ENCODE peak calls at places on chromosomes 3 and 15, in seven cellular contexts. A is IMR-90, F is NB4, B is A549, U is tibial nerve, W is sigmoid colon, S is endothelial cell of umbilical vein. C is an unnamed sample.

GRCh38 chr3:27311400-27311799 is 57.8 kb downstream of the NEK10 start:
- DNase-seq in A (peak; percentile 96), B (peak; percentile 60), W (no peak), F (no peak), U (no peak), S (peak; percentile 65), C (no peak)

GRCh38 chr3:70264122-70264780 is 48.2 kb downstream of the MDFIC2 start:
- DNase-seq in B (no peak), A (peak; percentile 1), W (no peak), U (no peak), F (no peak), S (peak; percentile 56), C (no peak)

GRCh38 chr3:149879872-149880271 is 66.9 kb downstream of the RNF13 start:
- DNase-seq in W (peak; percentile 71), A (peak; percentile 68), B (peak; percentile 8), F (peak; percentile 42), U (peak; percentile 34), S (peak; percentile 77), C (peak; percentile 58)

GRCh38 chr3:105199217-105199616 is 167.5 kb upstream of the ALCAM start:
- DNase-seq in F (no peak), U (no peak), B (no peak), W (no peak), S (no peak), A (no peak), C (no peak)

GRCh38 chr15:62618432-62618831 is 424.1 kb upstream of the TPM1 start:
- DNase-seq in U (no peak), W (no peak), S (no peak), A (peak; percentile 94), F (no peak), B (no peak), C (no peak)

GRCh38 chr3:58272891-58273290 is 33.2 kb upstream of the RPP14 start:
- DNase-seq in B (no peak), F (no peak), U (no peak), A (peak; percentile 42), W (no peak), S (no peak), C (no peak)

GRCh38 chr3:179418610-179419009 is 32.7 kb downstream of the GNB4 start:
- DNase-seq in U (no peak), B (no peak), F (no peak), W (no peak), S (no peak), A (no peak), C (no peak)

GRCh38 chr15:67120839-67121540 is 55.6 kb downstream of the SMAD3 start:
- DNase-seq in F (peak; percentile 75), A (peak; percentile 97), S (peak; percentile 98), U (peak; percentile 82), B (peak; percentile 87), W (peak; percentile 96), C (peak; percentile 31)

GRCh38 chr3:41202834-41203345 is 3.6 kb downstream of the CTNNB1 start:
- DNase-seq in S (peak; percentile 71), W (no peak), B (no peak), A (peak; percentile 61), U (no peak), F (peak; percentile 40), C (peak; percentile 36)

GRCh38 chr3:42746455-42747450 is 26.3 kb downstream of the CCDC13 start:
- DNase-seq in S (no peak), B (no peak), A (peak; percentile 55), F (no peak), U (no peak), W (peak; percentile 84), C (no peak)

GRCh38 chr3:49839193-49839809 is 17.1 kb downstream of the TRAIP start:
- DNase-seq in S (peak; percentile 82), U (peak; percentile 76), F (peak; percentile 82), W (peak; percentile 87), A (peak; percentile 74), B (peak; percentile 40), C (peak; percentile 82)

GRCh38 chr15:70266412-70267089 is 168.8 kb upstream of the TLE3 start:
- DNase-seq in W (peak; percentile 91), U (peak; percentile 63), A (no peak), B (no peak), F (peak; percentile 96), S (no peak), C (peak; percentile 19)

GRCh38 chr3:153028336-153028735 is 133.7 kb upstream of the RAP2B start:
- DNase-seq in W (no peak), F (peak; percentile 29), S (peak; percentile 52), B (no peak), A (peak; percentile 48), U (no peak), C (peak; percentile 63)

GRCh38 chr15:61762682-61763081 is 297.6 kb downstream of the VPS13C start:
- DNase-seq in U (no peak), W (no peak), A (no peak), F (peak; percentile 9), S (no peak), B (no peak), C (no peak)

GRCh38 chr3:197522183-197522715 is 33.5 kb downstream of the BDH1 start:
- DNase-seq in F (no peak), W (no peak), A (no peak), B (no peak), S (peak; percentile 81), U (no peak), C (no peak)

GRCh38 chr3:197518794-197519451 is 36.8 kb downstream of the BDH1 start:
- DNase-seq in U (no peak), S (no peak), W (no peak), F (peak; percentile 18), A (no peak), B (no peak), C (no peak)

GRCh38 chr3:197519801-197520211 is 36.0 kb downstream of the BDH1 start:
- DNase-seq in W (no peak), F (no peak), U (no peak), A (no peak), S (no peak), B (peak; percentile 27), C (no peak)

GRCh38 chr3:197521277-197522182 is 34.2 kb downstream of the BDH1 start:
- DNase-seq in F (no peak), W (no peak), B (no peak), A (no peak), U (no peak), S (no peak), C (no peak)

GRCh38 chr3:197520311-197521276 is 35.2 kb downstream of the BDH1 start:
- DNase-seq in W (no peak), U (no peak), B (peak; percentile 94), S (no peak), A (peak; percentile 80), F (no peak), C (no peak)
- TF ChIP-seq POLR2A in W (no peak), U (no peak), B (peak; percentile 78), S (no peak), A (no peak), F (no peak), C (no peak)

DNA sequence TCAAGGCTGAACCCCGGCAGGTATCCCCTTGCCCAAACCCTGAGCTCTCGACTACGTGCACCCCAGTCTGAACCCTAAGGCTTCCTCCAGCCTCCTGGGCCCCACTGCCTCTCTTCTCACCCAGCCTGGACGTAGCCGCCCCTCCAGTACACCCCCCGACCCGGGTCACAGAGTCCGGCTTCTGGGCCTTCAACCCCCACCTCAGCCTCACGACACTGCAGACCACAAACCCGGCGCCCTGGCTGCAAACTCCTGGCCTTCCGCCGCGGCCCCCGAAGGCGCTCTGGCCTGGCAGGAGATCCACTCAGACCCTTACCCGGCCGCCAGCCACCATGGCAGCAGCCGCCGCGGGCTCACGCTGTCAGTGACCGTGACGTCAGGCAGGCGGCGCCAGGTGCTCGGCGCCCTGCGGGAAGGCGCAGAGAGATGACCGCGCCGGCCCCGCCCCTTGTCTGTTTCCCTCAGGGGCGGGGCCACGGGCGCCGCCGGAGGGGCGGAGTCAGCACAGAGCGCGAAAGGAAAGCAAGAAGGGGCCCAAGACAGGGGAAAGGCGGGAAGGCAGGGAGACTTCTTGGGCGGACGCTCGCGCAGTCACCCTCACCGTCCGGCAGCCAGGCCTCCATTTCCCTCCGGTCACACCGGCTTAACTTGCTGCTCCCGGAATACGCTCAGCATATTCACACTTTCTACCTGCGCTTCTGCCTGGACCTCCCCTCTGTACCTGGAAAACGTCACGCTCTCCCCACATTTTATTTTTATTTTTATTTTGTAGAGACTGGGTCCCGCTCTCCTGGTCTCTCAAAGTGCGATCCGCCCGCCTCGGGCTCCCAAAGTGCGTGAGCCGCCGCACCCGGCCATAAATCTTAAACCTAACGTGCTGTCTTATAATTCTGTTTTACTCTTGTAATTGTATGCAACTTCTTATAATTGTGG is at the start of gene RMDN3:
- DNase-seq in B (peak; percentile 55), S (peak; percentile 94), W (peak; percentile 96), A (peak; percentile 87), U (peak; percentile 89), F (peak; percentile 94), C (peak; percentile 96)
- TF ChIP-seq POLR2A in B (peak; percentile 59), S (peak; percentile 81), W (no peak), A (peak; percentile 82), U (peak; percentile 3), F (peak; percentile 96), C (peak; percentile 96)

GRCh38 chr3:128127236-128127635 is 3.6 kb upstream of the RUVBL1 start:
- DNase-seq in W (no peak), B (no peak), U (no peak), A (no peak), F (no peak), S (no peak), C (no peak)

GRCh38 chr3:128122013-128122412 is 1.6 kb downstream of the RUVBL1 start:
- DNase-seq in B (no peak), F (no peak), U (no peak), W (no peak), A (no peak), S (no peak), C (no peak)

GRCh38 chr3:128123231-128123537 is 428 bp downstream of the RUVBL1 start:
- DNase-seq in W (peak; percentile 69), S (peak; percentile 10), F (no peak), A (no peak), U (no peak), B (no peak), C (peak; percentile 73)

GRCh38 chr3:128123538-128124368 is at the start of gene RUVBL1:
- DNase-seq in W (peak; percentile 99), F (peak; percentile 99), B (peak; percentile 92), A (peak; percentile 96), U (peak; percentile 88), S (peak; percentile 98), C (peak; percentile 97)
- TF ChIP-seq POLR2A in W (no peak), F (peak; percentile 39), B (peak; percentile 42), A (peak; percentile 33), U (peak; percentile 21), S (peak; percentile 67), C (peak; percentile 87)

GRCh38 chr15:34038404-34039179 is 412 bp downstream of the AVEN start:
- DNase-seq in B (peak; percentile 62), U (peak; percentile 47), A (peak; percentile 70), S (peak; percentile 75), W (peak; percentile 88), F (peak; percentile 88), C (peak; percentile 88)
- TF ChIP-seq POLR2A in B (peak; percentile 95), U (peak; percentile 58), A (peak; percentile 81), S (peak; percentile 74), W (no peak), F (peak; percentile 92), C (peak; percentile 86)

GRCh38 chr15:89575146-89575655 is at the start of gene TICRR:
- DNase-seq in B (peak; percentile 99), F (peak; percentile 100), U (peak; percentile 89), S (peak; percentile 100), W (peak; percentile 98), A (peak; percentile 100), C (peak; percentile 99)
- TF ChIP-seq POLR2A in B (peak; percentile 41), F (peak; percentile 81), U (no peak), S (no peak), W (no peak), A (no peak), C (peak; percentile 86)

GRCh38 chr3:157159037-157159761 is 748 bp downstream of the CCNL1 start:
- DNase-seq in S (peak; percentile 58), F (peak; percentile 78), A (peak; percentile 37), B (no peak), W (peak; percentile 82), U (no peak), C (peak; percentile 89)
- TF ChIP-seq POLR2A in S (no peak), F (no peak), A (no peak), B (no peak), W (no peak), U (no peak), C (no peak)

GRCh38 chr3:123201557-123202427 is at the start of gene SEC22A:
- DNase-seq in S (peak; percentile 95), A (peak; percentile 89), W (peak; percentile 96), F (peak; percentile 95), U (peak; percentile 73), B (peak; percentile 90), C (peak; percentile 95)
- TF ChIP-seq POLR2A in S (peak; percentile 79), A (peak; percentile 81), W (peak; percentile 64), F (peak; percentile 86), U (peak; percentile 25), B (peak; percentile 71), C (peak; percentile 89)